ENCODE peak calls at places on chromosomes 16 and 17, in six cellular contexts. L is left lung; B is NCI-H1436 treated with DMSO at 0.1 percent for 48 hours; R is coronary artery; E is stimulated activated CD8-positive, alpha-beta memory T cell treated with anti-CD3 and anti-CD28 coated beads, Interleukin-2, amount 100 ng/mL, for 48 hours; A is activated CD4-positive, alpha-beta T cell treated with anti-CD3 and anti-CD28 coated beads, Interleukin-2, amount 50 U/mL, for 1 hour. D is an unnamed sample.
A peak's percentile ranks its signal among the peaks of the same experiment; 100 is the strongest.

GRCh38 chr16:17744903-17745581 is 274.3 kb upstream of the XYLT1 start:
- DNase-seq in L (no peak), B (no peak), R (no peak), E (no peak), A (no peak), D (no peak)

GRCh38 chr16:89805136-89805905 is 11.1 kb downstream of the FANCA start:
- DNase-seq in L (peak; percentile 53), B (no peak), R (no peak), E (no peak), A (no peak), D (no peak)

GRCh38 chr17:76138234-76138895 is 2.7 kb downstream of the FOXJ1 start:
- DNase-seq in L (peak; percentile 61), B (no peak), R (no peak), E (no peak), A (no peak), D (no peak)

GRCh38 chr17:4074831-4075495 is 67.9 kb downstream of the ZZEF1 start:
- DNase-seq in L (no peak), B (no peak), R (no peak), E (no peak), A (no peak), D (no peak)

GRCh38 chr17:79931517-79932309 is 92.5 kb upstream of the CBX4 start:
- DNase-seq in L (no peak), B (no peak), R (no peak), E (no peak), A (no peak), D (no peak)

GRCh38 chr17:38341035-38341721 is 2.6 kb downstream of the GPR179 start:
- DNase-seq in L (peak; percentile 81), B (no peak), R (no peak), E (no peak), A (no peak), D (peak; percentile 82)

GRCh38 chr16:30660424-30661251 is 2.4 kb downstream of the FBRS start:
- DNase-seq in L (no peak), B (no peak), R (no peak), E (peak; percentile 66), A (peak; percentile 71), D (no peak)

GRCh38 chr17:65627892-65628622 is 66.6 kb upstream of the AXIN2 start:
- DNase-seq in L (no peak), B (peak; percentile 27), R (no peak), E (no peak), A (no peak), D (no peak)

GRCh38 chr16:12096162-12096781 is 119.7 kb downstream of the SNX29 start:
- DNase-seq in L (no peak), B (no peak), R (no peak), E (no peak), A (no peak), D (no peak)

GRCh38 chr17:82754297-82755208 is 2.7 kb downstream of the TBCD start:
- DNase-seq in L (no peak), B (no peak), R (no peak), E (no peak), A (no peak), D (no peak)

GRCh38 chr17:65514541-65514940 is 46.9 kb downstream of the AXIN2 start:
- DNase-seq in L (no peak), B (no peak), R (no peak), E (no peak), A (no peak), D (no peak)

GRCh38 chr16:66918803-66919568 is at the start of gene CDH16:
- DNase-seq in L (peak; percentile 62), B (no peak), R (no peak), E (no peak), A (no peak), D (no peak)

GRCh38 chr17:60043846-60044245 is 34.9 kb downstream of the HEATR6 start:
- DNase-seq in L (no peak), B (no peak), R (no peak), E (no peak), A (no peak), D (no peak)

GRCh38 chr17:80261159-80261894 is 675 bp downstream of the RNF213 start:
- DNase-seq in L (peak; percentile 89), B (no peak), R (no peak), E (no peak), A (peak; percentile 67), D (no peak)

GRCh38 chr16:30786115-30786935 is 680 bp downstream of the ZNF629 start:
- DNase-seq in L (peak; percentile 85), B (no peak), R (no peak), E (no peak), A (no peak), D (no peak)

GRCh38 chr17:39001703-39002637 is 34.8 kb upstream of the FBXO47 start:
- DNase-seq in L (peak; percentile 87), B (no peak), R (peak; percentile 87), E (no peak), A (no peak), D (no peak)

GRCh38 chr17:82933911-82934310 is 94.1 kb upstream of the ZNF750 start:
- DNase-seq in L (peak; percentile 72), B (no peak), R (peak; percentile 69), E (no peak), A (no peak), D (no peak)

GRCh38 chr16:3656491-3657468 is 2.3 kb downstream of the DNASE1 start:
- DNase-seq in L (peak; percentile 51), B (no peak), R (no peak), E (no peak), A (no peak), D (no peak)